ENCODE peak calls at places on chromosomes 2 and 18, in six cellular contexts. B is hepatocyte; V is DMS 273 treated with DMSO at 0.1 percent for 48 hours; M is head of caudate nucleus; G is T1000; A is CD4-positive, alpha-beta T cell. T is an unnamed sample.

GRCh38 chr2:193584001-193584400 is 1389.3 kb upstream of the TMEFF2 start:
- DNase-seq in B (peak), V (no peak), M (peak), G (no peak), A (no peak), T (peak)

GRCh38 chr2:133456156-133456555 is 112.1 kb downstream of the NCKAP5 start:
- DNase-seq in B (no peak), V (no peak), M (peak), G (no peak), A (no peak), T (peak)

GRCh38 chr18:78376036-78376435 is 603.6 kb upstream of the SALL3 start:
- DNase-seq in B (no peak), V (no peak), M (no peak), G (no peak), A (no peak), T (no peak)

GRCh38 chr2:118190365-118190916 is 102.2 kb downstream of the INSIG2 start:
- DNase-seq in B (no peak), V (peak), M (no peak), G (no peak), A (no peak), T (no peak)

GRCh38 chr2:60317831-60318230 is 235.6 kb downstream of the BCL11A start:
- DNase-seq in B (no peak), V (no peak), M (no peak), G (no peak), A (no peak), T (no peak)

GRCh38 chr2:213175673-213176247 is 24.3 kb upstream of the IKZF2 start:
- DNase-seq in B (no peak), V (no peak), M (no peak), G (no peak), A (no peak), T (no peak)

GRCh38 chr2:12456293-12457151 is 260.2 kb upstream of the TRIB2 start:
- DNase-seq in B (peak), V (no peak), M (peak), G (peak), A (peak), T (peak)

GRCh38 chr2:101986804-101987740 is 4.7 kb upstream of the IL1R2 start:
- DNase-seq in B (no peak), V (no peak), M (no peak), G (no peak), A (no peak), T (peak)

GRCh38 chr2:31365348-31365747 is 49.2 kb downstream of the XDH start:
- DNase-seq in B (no peak), V (no peak), M (no peak), G (no peak), A (no peak), T (no peak)

GRCh38 chr2:160224060-160224459 is 24.0 kb upstream of the ITGB6 start:
- DNase-seq in B (peak), V (no peak), M (no peak), G (peak), A (no peak), T (peak)

GRCh38 chr2:81328968-81329367 is 1024.4 kb upstream of the LRRTM1 start:
- DNase-seq in B (no peak), V (no peak), M (no peak), G (no peak), A (no peak), T (no peak)

GRCh38 chr2:30899655-30900054 is 92.4 kb upstream of the CAPN13 start:
- DNase-seq in B (no peak), V (no peak), M (no peak), G (no peak), A (no peak), T (no peak)

GRCh38 chr2:137677466-137677865 is 286.8 kb upstream of the HNMT start:
- DNase-seq in B (no peak), V (no peak), M (no peak), G (no peak), A (no peak), T (no peak)

GRCh38 chr18:49890041-49890440 is 76.7 kb upstream of the ACAA2 start:
- DNase-seq in B (no peak), V (no peak), M (no peak), G (no peak), A (no peak), T (no peak)

GRCh38 chr2:10333247-10333613 is 30.5 kb downstream of the HPCAL1 start:
- DNase-seq in B (no peak), V (peak), M (no peak), G (no peak), A (no peak), T (no peak)

GRCh38 chr2:241128266-241128665 is 21.0 kb downstream of the PASK start:
- DNase-seq in B (no peak), V (no peak), M (no peak), G (no peak), A (no peak), T (no peak)

GRCh38 chr2:190947139-190947538 is 66.5 kb downstream of the GLS start:
- DNase-seq in B (peak), V (no peak), M (no peak), G (no peak), A (no peak), T (no peak)

GRCh38 chr2:88443353-88443938 is 9.0 kb downstream of the FOXI3 start:
- DNase-seq in B (no peak), V (no peak), M (no peak), G (no peak), A (no peak), T (no peak)

GRCh38 chr2:189236066-189236465 is 56.5 kb upstream of the COL5A2 start:
- DNase-seq in B (no peak), V (no peak), M (no peak), G (no peak), A (no peak), T (no peak)

GRCh38 chr2:210440206-210440605 is 36.4 kb downstream of the LANCL1 start:
- DNase-seq in B (no peak), V (no peak), M (no peak), G (no peak), A (no peak), T (no peak)

GRCh38 chr18:12455511-12455910 is 47.8 kb downstream of the PRELID3A start:
- DNase-seq in B (peak), V (no peak), M (peak), G (no peak), A (no peak), T (no peak)

GRCh38 chr2:67516358-67516757 is 119.2 kb downstream of the ETAA1 start:
- DNase-seq in B (no peak), V (no peak), M (no peak), G (no peak), A (no peak), T (no peak)

GRCh38 chr18:47528343-47528742 is 276.9 kb upstream of the SKOR2 start:
- DNase-seq in B (no peak), V (no peak), M (no peak), G (no peak), A (no peak), T (no peak)

GRCh38 chr2:181072486-181072885 is 92.1 kb downstream of the UBE2E3 start:
- DNase-seq in B (no peak), V (no peak), M (no peak), G (no peak), A (no peak), T (no peak)

GRCh38 chr2:10287766-10288165 is 14.9 kb upstream of the HPCAL1 start:
- DNase-seq in B (no peak), V (no peak), M (no peak), G (no peak), A (no peak), T (no peak)

GRCh38 chr18:36509646-36510197 is 212.2 kb downstream of the FHOD3 start:
- DNase-seq in B (no peak), V (no peak), M (no peak), G (no peak), A (no peak), T (no peak)

GRCh38 chr2:54704688-54705605 is 18.5 kb upstream of the EML6 start:
- DNase-seq in B (peak), V (peak), M (no peak), G (no peak), A (no peak), T (peak)

GRCh38 chr2:151051584-151052220 is 210.0 kb downstream of the RBM43 start:
- DNase-seq in B (peak), V (peak), M (peak), G (no peak), A (no peak), T (peak)

GRCh38 chr2:18219676-18220075 is 340.8 kb downstream of the RDH14 start:
- DNase-seq in B (no peak), V (no peak), M (no peak), G (no peak), A (no peak), T (no peak)

GRCh38 chr2:9002637-9003365 is 683 bp downstream of the MBOAT2 start:
- DNase-seq in B (peak), V (no peak), M (peak), G (no peak), A (peak), T (no peak)

GRCh38 chr18:78984941-78985784 is 5.5 kb downstream of the SALL3 start:
- DNase-seq in B (no peak), V (no peak), M (no peak), G (no peak), A (no peak), T (peak)

GRCh38 chr18:69987870-69988269 is 40.2 kb upstream of the CD226 start:
- DNase-seq in B (no peak), V (no peak), M (no peak), G (no peak), A (no peak), T (no peak)

GRCh38 chr2:182426082-182426914 is 538 bp downstream of the PDE1A start:
- DNase-seq in B (peak), V (no peak), M (no peak), G (no peak), A (no peak), T (no peak)

GRCh38 chr18:78662879-78663278 is 316.7 kb upstream of the SALL3 start:
- DNase-seq in B (no peak), V (no peak), M (no peak), G (no peak), A (no peak), T (no peak)